ENCODE peak calls at places on chromosomes 2 and 18, in nine cellular contexts. One of them, this sample, is unnamed.

GRCh38 chr2:38076710-38077430 is 919 bp upstream of the CYP1B1 start:
- DNase-seq in LoVo: peak
- DNase-seq in activated CD4-positive, alpha-beta memory T cell treated with anti-CD3 and anti-CD28 coated beads for 36 hours: peak
- DNase-seq in HT1080: no peak
- DNase-seq in stimulated activated CD4-positive, alpha-beta T cell treated with anti-CD3 and anti-CD28 coated beads, Interleukin-2, amount 100 ng/mL, for 48 hours: peak
- DNase-seq in NCI-H510A: peak
- DNase-seq in fibroblast of lung: peak
- DNase-seq in NCI-H1105 treated with DMSO at 0.1 percent for 48 hours: peak
- DNase-seq in T-helper 1 cell: no peak
- DNase-seq in this sample: peak

GRCh38 chr2:198096965-198097364 is 292.6 kb downstream of the PLCL1 start:
- DNase-seq in T-helper 1 cell: no peak
- DNase-seq in fibroblast of lung: no peak
- DNase-seq in activated CD4-positive, alpha-beta memory T cell treated with anti-CD3 and anti-CD28 coated beads for 36 hours: no peak
- DNase-seq in stimulated activated CD4-positive, alpha-beta T cell treated with anti-CD3 and anti-CD28 coated beads, Interleukin-2, amount 100 ng/mL, for 48 hours: no peak
- DNase-seq in HT1080: no peak
- DNase-seq in NCI-H1105 treated with DMSO at 0.1 percent for 48 hours: no peak
- DNase-seq in LoVo: no peak
- DNase-seq in NCI-H510A: no peak
- DNase-seq in this sample: no peak

GRCh38 chr2:156670104-156670503 is 233.9 kb downstream of the GPD2 start:
- DNase-seq in HT1080: no peak
- DNase-seq in T-helper 1 cell: no peak
- DNase-seq in activated CD4-positive, alpha-beta memory T cell treated with anti-CD3 and anti-CD28 coated beads for 36 hours: no peak
- DNase-seq in NCI-H510A: no peak
- DNase-seq in NCI-H1105 treated with DMSO at 0.1 percent for 48 hours: no peak
- DNase-seq in LoVo: no peak
- DNase-seq in stimulated activated CD4-positive, alpha-beta T cell treated with anti-CD3 and anti-CD28 coated beads, Interleukin-2, amount 100 ng/mL, for 48 hours: no peak
- DNase-seq in fibroblast of lung: no peak
- DNase-seq in this sample: no peak

GRCh38 chr2:159460227-159460626 is 156.1 kb downstream of the BAZ2B start:
- DNase-seq in fibroblast of lung: no peak
- DNase-seq in T-helper 1 cell: no peak
- DNase-seq in stimulated activated CD4-positive, alpha-beta T cell treated with anti-CD3 and anti-CD28 coated beads, Interleukin-2, amount 100 ng/mL, for 48 hours: no peak
- DNase-seq in NCI-H1105 treated with DMSO at 0.1 percent for 48 hours: no peak
- DNase-seq in NCI-H510A: no peak
- DNase-seq in LoVo: no peak
- DNase-seq in activated CD4-positive, alpha-beta memory T cell treated with anti-CD3 and anti-CD28 coated beads for 36 hours: no peak
- DNase-seq in HT1080: no peak
- DNase-seq in this sample: no peak

GRCh38 chr18:67862069-67862468 is 345.5 kb upstream of the DSEL start:
- DNase-seq in NCI-H510A: no peak
- DNase-seq in stimulated activated CD4-positive, alpha-beta T cell treated with anti-CD3 and anti-CD28 coated beads, Interleukin-2, amount 100 ng/mL, for 48 hours: no peak
- DNase-seq in activated CD4-positive, alpha-beta memory T cell treated with anti-CD3 and anti-CD28 coated beads for 36 hours: no peak
- DNase-seq in T-helper 1 cell: no peak
- DNase-seq in HT1080: no peak
- DNase-seq in NCI-H1105 treated with DMSO at 0.1 percent for 48 hours: no peak
- DNase-seq in LoVo: no peak
- DNase-seq in fibroblast of lung: no peak
- DNase-seq in this sample: no peak

GRCh38 chr2:194166818-194167217 is 1490.2 kb upstream of the SLC39A10 start:
- DNase-seq in NCI-H1105 treated with DMSO at 0.1 percent for 48 hours: no peak
- DNase-seq in fibroblast of lung: peak
- DNase-seq in LoVo: peak
- DNase-seq in stimulated activated CD4-positive, alpha-beta T cell treated with anti-CD3 and anti-CD28 coated beads, Interleukin-2, amount 100 ng/mL, for 48 hours: no peak
- DNase-seq in HT1080: peak
- DNase-seq in T-helper 1 cell: no peak
- DNase-seq in NCI-H510A: no peak
- DNase-seq in activated CD4-positive, alpha-beta memory T cell treated with anti-CD3 and anti-CD28 coated beads for 36 hours: no peak
- DNase-seq in this sample: no peak

GRCh38 chr2:170965446-170966225 is 36.6 kb downstream of the GORASP2 start:
- DNase-seq in HT1080: no peak
- DNase-seq in NCI-H1105 treated with DMSO at 0.1 percent for 48 hours: no peak
- DNase-seq in fibroblast of lung: peak
- DNase-seq in T-helper 1 cell: no peak
- DNase-seq in NCI-H510A: no peak
- DNase-seq in stimulated activated CD4-positive, alpha-beta T cell treated with anti-CD3 and anti-CD28 coated beads, Interleukin-2, amount 100 ng/mL, for 48 hours: no peak
- DNase-seq in activated CD4-positive, alpha-beta memory T cell treated with anti-CD3 and anti-CD28 coated beads for 36 hours: no peak
- DNase-seq in LoVo: no peak
- DNase-seq in this sample: no peak

GRCh38 chr2:168948621-168949212 is 47.6 kb downstream of the G6PC2 start:
- DNase-seq in stimulated activated CD4-positive, alpha-beta T cell treated with anti-CD3 and anti-CD28 coated beads, Interleukin-2, amount 100 ng/mL, for 48 hours: peak
- DNase-seq in NCI-H510A: no peak
- DNase-seq in activated CD4-positive, alpha-beta memory T cell treated with anti-CD3 and anti-CD28 coated beads for 36 hours: peak
- DNase-seq in NCI-H1105 treated with DMSO at 0.1 percent for 48 hours: no peak
- DNase-seq in HT1080: peak
- DNase-seq in fibroblast of lung: peak
- DNase-seq in LoVo: peak
- DNase-seq in T-helper 1 cell: no peak
- DNase-seq in this sample: no peak

GRCh38 chr18:48565105-48565504 is 26.3 kb downstream of the CTIF start:
- DNase-seq in NCI-H510A: no peak
- DNase-seq in LoVo: no peak
- DNase-seq in activated CD4-positive, alpha-beta memory T cell treated with anti-CD3 and anti-CD28 coated beads for 36 hours: no peak
- DNase-seq in NCI-H1105 treated with DMSO at 0.1 percent for 48 hours: no peak
- DNase-seq in fibroblast of lung: no peak
- DNase-seq in HT1080: no peak
- DNase-seq in stimulated activated CD4-positive, alpha-beta T cell treated with anti-CD3 and anti-CD28 coated beads, Interleukin-2, amount 100 ng/mL, for 48 hours: no peak
- DNase-seq in T-helper 1 cell: no peak
- DNase-seq in this sample: no peak

GRCh38 chr2:181264436-181264835 is 192.8 kb upstream of the ITGA4 start:
- DNase-seq in LoVo: no peak
- DNase-seq in NCI-H1105 treated with DMSO at 0.1 percent for 48 hours: no peak
- DNase-seq in HT1080: no peak
- DNase-seq in activated CD4-positive, alpha-beta memory T cell treated with anti-CD3 and anti-CD28 coated beads for 36 hours: no peak
- DNase-seq in NCI-H510A: no peak
- DNase-seq in stimulated activated CD4-positive, alpha-beta T cell treated with anti-CD3 and anti-CD28 coated beads, Interleukin-2, amount 100 ng/mL, for 48 hours: no peak
- DNase-seq in T-helper 1 cell: no peak
- DNase-seq in fibroblast of lung: no peak
- DNase-seq in this sample: no peak

GRCh38 chr2:64325852-64326577 is 127.9 kb upstream of the LGALSL start:
- DNase-seq in stimulated activated CD4-positive, alpha-beta T cell treated with anti-CD3 and anti-CD28 coated beads, Interleukin-2, amount 100 ng/mL, for 48 hours: peak
- DNase-seq in NCI-H510A: no peak
- DNase-seq in NCI-H1105 treated with DMSO at 0.1 percent for 48 hours: no peak
- DNase-seq in HT1080: no peak
- DNase-seq in fibroblast of lung: no peak
- DNase-seq in LoVo: no peak
- DNase-seq in activated CD4-positive, alpha-beta memory T cell treated with anti-CD3 and anti-CD28 coated beads for 36 hours: peak
- DNase-seq in T-helper 1 cell: peak
- DNase-seq in this sample: no peak